ENCODE peak calls at places on chromosome 7, in six cellular contexts. One of them, this sample, is unnamed.

GRCh38 chr7:95974108-95974507 is 201.8 kb downstream of the DYNC1I1 start:
- DNase-seq in HS-5: no peak
- DNase-seq in activated T-helper 9 cell treated with anti-CD3 and anti-CD28 coated beads, Interleukin-2, amount 50 U/mL, for 16 hours: no peak
- DNase-seq in Panc1: no peak
- DNase-seq in right lobe of liver: no peak
- DNase-seq in stimulated activated naive CD4-positive, alpha-beta T cell treated with Interleukin-2 at 50 U/mL for 16 hours: no peak
- DNase-seq in this sample: no peak

GRCh38 chr7:1675673-1676549 is 5.8 kb downstream of the ELFN1 start:
- DNase-seq in right lobe of liver: no peak
- DNase-seq in stimulated activated naive CD4-positive, alpha-beta T cell treated with Interleukin-2 at 50 U/mL for 16 hours: no peak
- DNase-seq in HS-5: no peak
- DNase-seq in activated T-helper 9 cell treated with anti-CD3 and anti-CD28 coated beads, Interleukin-2, amount 50 U/mL, for 16 hours: no peak
- DNase-seq in Panc1: no peak
- DNase-seq in this sample: no peak

GRCh38 chr7:47389923-47390630 is 191.8 kb downstream of the TNS3 start:
- DNase-seq in HS-5: no peak
- DNase-seq in Panc1: no peak
- DNase-seq in activated T-helper 9 cell treated with anti-CD3 and anti-CD28 coated beads, Interleukin-2, amount 50 U/mL, for 16 hours: no peak
- DNase-seq in right lobe of liver: no peak
- DNase-seq in stimulated activated naive CD4-positive, alpha-beta T cell treated with Interleukin-2 at 50 U/mL for 16 hours: no peak
- DNase-seq in this sample: no peak

GRCh38 chr7:12303096-12303495 is 92.0 kb downstream of the TMEM106B start:
- DNase-seq in stimulated activated naive CD4-positive, alpha-beta T cell treated with Interleukin-2 at 50 U/mL for 16 hours: no peak
- DNase-seq in Panc1: no peak
- DNase-seq in right lobe of liver: no peak
- DNase-seq in HS-5: no peak
- DNase-seq in activated T-helper 9 cell treated with anti-CD3 and anti-CD28 coated beads, Interleukin-2, amount 50 U/mL, for 16 hours: no peak
- DNase-seq in this sample: no peak

GRCh38 chr7:43479543-43479942 is 103.4 kb upstream of the STK17A start:
- DNase-seq in stimulated activated naive CD4-positive, alpha-beta T cell treated with Interleukin-2 at 50 U/mL for 16 hours: no peak
- DNase-seq in right lobe of liver: no peak
- DNase-seq in HS-5: no peak
- DNase-seq in activated T-helper 9 cell treated with anti-CD3 and anti-CD28 coated beads, Interleukin-2, amount 50 U/mL, for 16 hours: no peak
- DNase-seq in Panc1: no peak
- DNase-seq in this sample: no peak

GRCh38 chr7:99102809-99103690 is 40.9 kb downstream of the SMURF1 start:
- DNase-seq in right lobe of liver: no peak
- DNase-seq in stimulated activated naive CD4-positive, alpha-beta T cell treated with Interleukin-2 at 50 U/mL for 16 hours: peak
- DNase-seq in Panc1: peak
- DNase-seq in activated T-helper 9 cell treated with anti-CD3 and anti-CD28 coated beads, Interleukin-2, amount 50 U/mL, for 16 hours: no peak
- DNase-seq in HS-5: peak
- DNase-seq in this sample: no peak

GRCh38 chr7:99504281-99504602 is 220 bp upstream of the ZKSCAN5 start:
- DNase-seq in HS-5: no peak
- DNase-seq in Panc1: no peak
- DNase-seq in activated T-helper 9 cell treated with anti-CD3 and anti-CD28 coated beads, Interleukin-2, amount 50 U/mL, for 16 hours: no peak
- DNase-seq in right lobe of liver: no peak
- DNase-seq in stimulated activated naive CD4-positive, alpha-beta T cell treated with Interleukin-2 at 50 U/mL for 16 hours: no peak
- DNase-seq in this sample: peak

GRCh38 chr7:1819258-1819841 is 149.3 kb downstream of the ELFN1 start:
- DNase-seq in right lobe of liver: no peak
- DNase-seq in HS-5: no peak
- DNase-seq in Panc1: no peak
- DNase-seq in stimulated activated naive CD4-positive, alpha-beta T cell treated with Interleukin-2 at 50 U/mL for 16 hours: no peak
- DNase-seq in activated T-helper 9 cell treated with anti-CD3 and anti-CD28 coated beads, Interleukin-2, amount 50 U/mL, for 16 hours: no peak
- DNase-seq in this sample: no peak

GRCh38 chr7:137508437-137509175 is 165.1 kb upstream of the PTN start:
- DNase-seq in stimulated activated naive CD4-positive, alpha-beta T cell treated with Interleukin-2 at 50 U/mL for 16 hours: no peak
- DNase-seq in Panc1: no peak
- DNase-seq in activated T-helper 9 cell treated with anti-CD3 and anti-CD28 coated beads, Interleukin-2, amount 50 U/mL, for 16 hours: no peak
- DNase-seq in right lobe of liver: no peak
- DNase-seq in HS-5: peak
- DNase-seq in this sample: peak

GRCh38 chr7:115558186-115558585 is 472.4 kb downstream of the TFEC start:
- DNase-seq in stimulated activated naive CD4-positive, alpha-beta T cell treated with Interleukin-2 at 50 U/mL for 16 hours: no peak
- DNase-seq in right lobe of liver: no peak
- DNase-seq in activated T-helper 9 cell treated with anti-CD3 and anti-CD28 coated beads, Interleukin-2, amount 50 U/mL, for 16 hours: no peak
- DNase-seq in HS-5: peak
- DNase-seq in Panc1: no peak
- DNase-seq in this sample: no peak

GRCh38 chr7:87600130-87601124 is at the start of gene ABCB1:
- DNase-seq in right lobe of liver: peak
- DNase-seq in activated T-helper 9 cell treated with anti-CD3 and anti-CD28 coated beads, Interleukin-2, amount 50 U/mL, for 16 hours: peak
- DNase-seq in Panc1: no peak
- DNase-seq in stimulated activated naive CD4-positive, alpha-beta T cell treated with Interleukin-2 at 50 U/mL for 16 hours: peak
- DNase-seq in HS-5: no peak
- DNase-seq in this sample: peak

GRCh38 chr7:117269417-117269816 is 53.4 kb downstream of the WNT2 start:
- DNase-seq in Panc1: peak
- DNase-seq in right lobe of liver: no peak
- DNase-seq in HS-5: peak
- DNase-seq in stimulated activated naive CD4-positive, alpha-beta T cell treated with Interleukin-2 at 50 U/mL for 16 hours: no peak
- DNase-seq in activated T-helper 9 cell treated with anti-CD3 and anti-CD28 coated beads, Interleukin-2, amount 50 U/mL, for 16 hours: no peak
- DNase-seq in this sample: peak

GRCh38 chr7:151448261-151449252 is 8.6 kb upstream of the CRYGN start:
- DNase-seq in HS-5: no peak
- DNase-seq in right lobe of liver: peak
- DNase-seq in stimulated activated naive CD4-positive, alpha-beta T cell treated with Interleukin-2 at 50 U/mL for 16 hours: peak
- DNase-seq in Panc1: no peak
- DNase-seq in activated T-helper 9 cell treated with anti-CD3 and anti-CD28 coated beads, Interleukin-2, amount 50 U/mL, for 16 hours: peak
- DNase-seq in this sample: no peak

GRCh38 chr7:15525652-15526263 is 36.1 kb downstream of the AGMO start:
- DNase-seq in HS-5: no peak
- DNase-seq in activated T-helper 9 cell treated with anti-CD3 and anti-CD28 coated beads, Interleukin-2, amount 50 U/mL, for 16 hours: no peak
- DNase-seq in stimulated activated naive CD4-positive, alpha-beta T cell treated with Interleukin-2 at 50 U/mL for 16 hours: no peak
- DNase-seq in Panc1: no peak
- DNase-seq in right lobe of liver: no peak
- DNase-seq in this sample: no peak

GRCh38 chr7:41709621-41710020 is 6.7 kb upstream of the INHBA start:
- DNase-seq in Panc1: no peak
- DNase-seq in right lobe of liver: no peak
- DNase-seq in activated T-helper 9 cell treated with anti-CD3 and anti-CD28 coated beads, Interleukin-2, amount 50 U/mL, for 16 hours: no peak
- DNase-seq in HS-5: peak
- DNase-seq in stimulated activated naive CD4-positive, alpha-beta T cell treated with Interleukin-2 at 50 U/mL for 16 hours: no peak
- DNase-seq in this sample: no peak

GRCh38 chr7:69597278-69598076 is 798 bp upstream of the AUTS2 start:
- DNase-seq in right lobe of liver: peak
- DNase-seq in HS-5: no peak
- DNase-seq in stimulated activated naive CD4-positive, alpha-beta T cell treated with Interleukin-2 at 50 U/mL for 16 hours: no peak
- DNase-seq in Panc1: no peak
- DNase-seq in activated T-helper 9 cell treated with anti-CD3 and anti-CD28 coated beads, Interleukin-2, amount 50 U/mL, for 16 hours: no peak
- DNase-seq in this sample: no peak

GRCh38 chr7:149016876-149017275 is 11.4 kb downstream of the PDIA4 start:
- DNase-seq in right lobe of liver: no peak
- DNase-seq in Panc1: no peak
- DNase-seq in HS-5: no peak
- DNase-seq in stimulated activated naive CD4-positive, alpha-beta T cell treated with Interleukin-2 at 50 U/mL for 16 hours: no peak
- DNase-seq in activated T-helper 9 cell treated with anti-CD3 and anti-CD28 coated beads, Interleukin-2, amount 50 U/mL, for 16 hours: no peak
- DNase-seq in this sample: no peak

GRCh38 chr7:79982151-79982770 is 152.4 kb upstream of the GNAI1 start:
- DNase-seq in activated T-helper 9 cell treated with anti-CD3 and anti-CD28 coated beads, Interleukin-2, amount 50 U/mL, for 16 hours: no peak
- DNase-seq in Panc1: no peak
- DNase-seq in right lobe of liver: no peak
- DNase-seq in stimulated activated naive CD4-positive, alpha-beta T cell treated with Interleukin-2 at 50 U/mL for 16 hours: no peak
- DNase-seq in HS-5: peak
- DNase-seq in this sample: no peak

GRCh38 chr7:104926905-104927454 is 87.0 kb upstream of the KMT2E start:
- DNase-seq in Panc1: no peak
- DNase-seq in HS-5: no peak
- DNase-seq in activated T-helper 9 cell treated with anti-CD3 and anti-CD28 coated beads, Interleukin-2, amount 50 U/mL, for 16 hours: no peak
- DNase-seq in stimulated activated naive CD4-positive, alpha-beta T cell treated with Interleukin-2 at 50 U/mL for 16 hours: no peak
- DNase-seq in right lobe of liver: no peak
- DNase-seq in this sample: no peak

GRCh38 chr7:7099584-7100014 is 82.7 kb upstream of the C1GALT1 start:
- DNase-seq in stimulated activated naive CD4-positive, alpha-beta T cell treated with Interleukin-2 at 50 U/mL for 16 hours: no peak
- DNase-seq in Panc1: peak
- DNase-seq in HS-5: peak
- DNase-seq in activated T-helper 9 cell treated with anti-CD3 and anti-CD28 coated beads, Interleukin-2, amount 50 U/mL, for 16 hours: no peak
- DNase-seq in right lobe of liver: peak
- DNase-seq in this sample: peak

GRCh38 chr7:157527235-157527634 is 190.4 kb downstream of the DNAJB6 start:
- DNase-seq in stimulated activated naive CD4-positive, alpha-beta T cell treated with Interleukin-2 at 50 U/mL for 16 hours: no peak
- DNase-seq in activated T-helper 9 cell treated with anti-CD3 and anti-CD28 coated beads, Interleukin-2, amount 50 U/mL, for 16 hours: no peak
- DNase-seq in Panc1: no peak
- DNase-seq in right lobe of liver: no peak
- DNase-seq in HS-5: no peak
- DNase-seq in this sample: no peak

GRCh38 chr7:88226201-88226600 is 6.4 kb upstream of the SRI start:
- DNase-seq in activated T-helper 9 cell treated with anti-CD3 and anti-CD28 coated beads, Interleukin-2, amount 50 U/mL, for 16 hours: no peak
- DNase-seq in HS-5: no peak
- DNase-seq in Panc1: no peak
- DNase-seq in stimulated activated naive CD4-positive, alpha-beta T cell treated with Interleukin-2 at 50 U/mL for 16 hours: no peak
- DNase-seq in right lobe of liver: no peak
- DNase-seq in this sample: no peak